ENCODE peak calls at places on chromosomes 3 and 15, in four cellular contexts. F, X, G and J are unnamed samples.

GRCh38 chr15:94094310-94094709 is 137.1 kb upstream of the MCTP2 start:
- DNase-seq in G (no peak), X (no peak), F (no peak), J (no peak)

GRCh38 chr15:61527836-61528589 is 298.9 kb upstream of the RORA start:
- DNase-seq in F (no peak), X (no peak), G (no peak), J (no peak)

GRCh38 chr3:76122007-76122406 is 336.7 kb upstream of the ZNF717 start:
- DNase-seq in F (no peak), G (no peak), X (no peak), J (no peak)

GRCh38 chr3:111072016-111072891 is 638 bp downstream of the NECTIN3 start:
- DNase-seq in G (no peak), F (peak), X (peak), J (peak)

GRCh38 chr3:181333394-181333793 is 343.9 kb upstream of the DNAJC19 start:
- DNase-seq in G (no peak), X (no peak), F (no peak), J (no peak)

GRCh38 chr3:54549607-54550006 is 378.3 kb downstream of the LRTM1 start:
- DNase-seq in X (no peak), G (no peak), F (no peak), J (no peak)

GRCh38 chr3:51686512-51687215 is 15.6 kb downstream of the TEX264 start:
- DNase-seq in F (no peak), X (no peak), G (no peak), J (no peak)

GRCh38 chr15:99845009-99845408 is 111.8 kb upstream of the LYSMD4 start:
- DNase-seq in X (no peak), G (no peak), F (no peak), J (no peak)

GRCh38 chr3:62323241-62323640 is 50.1 kb downstream of the FEZF2 start:
- DNase-seq in G (no peak), F (no peak), X (no peak), J (no peak)

GRCh38 chr3:50575372-50575771 is 6.0 kb downstream of the HEMK1 start:
- DNase-seq in G (no peak), X (no peak), F (no peak), J (no peak)

GRCh38 chr15:72604794-72605193 is 49.7 kb upstream of the GOLGA6B start:
- DNase-seq in X (no peak), G (no peak), F (peak), J (no peak)

GRCh38 chr3:98587654-98588532 is 5.5 kb downstream of the CPOX start:
- DNase-seq in F (no peak), X (no peak), G (no peak), J (no peak)
- TF ChIP-seq CTCF in F (no peak), X (peak), G (peak), J (no peak)

DNA sequence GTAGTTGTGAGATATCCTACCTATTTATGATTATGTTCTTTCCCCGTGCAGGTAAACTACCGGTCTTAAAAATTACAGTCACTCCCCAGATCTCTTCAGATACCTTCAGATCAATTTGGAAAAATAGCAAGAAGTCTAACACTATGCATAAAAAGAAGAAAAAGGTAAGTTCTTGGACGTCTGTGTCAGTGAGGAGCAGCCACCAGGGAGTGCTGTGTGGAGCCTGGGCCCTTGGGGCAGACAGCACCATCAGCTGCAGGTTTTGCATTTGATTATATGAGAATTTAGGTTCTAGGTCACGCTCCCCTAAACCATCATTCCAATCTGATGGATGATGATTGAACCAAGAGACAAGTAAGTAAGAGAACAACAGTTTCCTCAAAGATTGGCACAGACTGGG is 8.9 kb upstream of the RNF7 start:
- DNase-seq in F (no peak), X (no peak), G (no peak), J (no peak)
- TF ChIP-seq CTCF in F (no peak), X (peak), G (no peak), J (no peak)

DNA sequence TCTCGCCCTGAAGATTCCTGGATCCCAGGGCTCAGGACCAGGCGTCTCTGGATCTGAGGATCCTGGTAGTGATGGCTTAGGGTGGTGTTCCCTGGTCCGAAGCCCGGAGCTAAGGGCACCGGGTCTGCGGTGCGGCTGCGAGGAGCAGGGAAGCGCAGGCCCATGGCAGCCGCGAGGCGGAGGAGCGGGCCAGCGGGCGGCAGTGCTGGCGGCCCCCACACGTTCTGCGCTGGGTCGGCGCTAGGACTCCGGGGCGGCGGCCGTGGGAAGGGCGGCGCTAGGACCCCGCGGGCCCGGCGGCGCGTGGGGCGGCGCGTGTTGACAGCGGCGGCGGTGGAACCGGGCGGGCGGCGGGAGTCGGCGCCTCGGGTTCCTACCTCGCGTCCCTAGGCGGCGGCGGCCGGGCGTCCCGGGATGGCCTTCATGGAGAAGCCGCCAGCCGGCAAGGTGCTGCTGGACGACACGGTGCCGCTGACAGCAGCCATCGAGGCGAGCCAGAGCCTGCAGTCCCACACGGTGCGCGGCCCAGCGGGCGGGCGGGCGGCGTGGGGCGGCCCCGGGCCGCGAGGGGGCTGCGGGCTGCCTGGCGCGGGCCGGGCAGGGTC is at the start of gene PXK:
- DNase-seq in F (peak), X (peak), G (no peak), J (peak)
- TF ChIP-seq CTCF in F (no peak), X (no peak), G (peak), J (no peak)

DNA sequence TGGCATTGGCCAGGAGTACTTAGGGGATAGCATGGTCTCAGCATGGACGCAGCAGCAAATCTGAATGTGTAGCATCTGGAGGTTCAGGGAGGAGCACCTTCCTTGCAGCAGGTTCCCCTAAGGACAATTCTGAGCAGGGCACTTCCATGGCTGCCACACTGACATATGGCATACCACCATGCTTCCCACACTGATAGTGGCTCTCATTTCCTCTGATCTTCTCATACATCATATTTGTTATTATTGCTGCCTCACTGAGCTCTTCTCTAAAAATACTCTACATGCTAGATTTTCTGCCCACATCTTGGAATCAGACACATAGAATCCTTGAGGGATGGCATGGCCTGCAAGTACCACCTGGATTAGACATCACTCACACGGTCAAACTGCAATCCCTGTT is 7.3 kb upstream of the MNS1 start:
- DNase-seq in X (no peak), F (no peak), G (no peak), J (no peak)
- TF ChIP-seq CTCF in X (no peak), F (no peak), G (no peak), J (no peak)

GRCh38 chr3:146222204-146223046 is 28.5 kb downstream of the PLSCR4 start:
- DNase-seq in G (no peak), X (no peak), F (peak), J (no peak)
- TF ChIP-seq CTCF in G (no peak), X (no peak), F (no peak), J (no peak)

GRCh38 chr3:127121850-127122249 is 71.1 kb upstream of the PRR23E start:
- DNase-seq in G (no peak), F (no peak), X (no peak), J (no peak)

GRCh38 chr3:127121221-127121647 is 71.7 kb upstream of the PRR23E start:
- DNase-seq in F (no peak), X (no peak), G (no peak), J (no peak)

GRCh38 chr3:127123533-127123932 is 69.4 kb upstream of the PRR23E start:
- DNase-seq in X (no peak), F (no peak), G (no peak), J (no peak)

DNA sequence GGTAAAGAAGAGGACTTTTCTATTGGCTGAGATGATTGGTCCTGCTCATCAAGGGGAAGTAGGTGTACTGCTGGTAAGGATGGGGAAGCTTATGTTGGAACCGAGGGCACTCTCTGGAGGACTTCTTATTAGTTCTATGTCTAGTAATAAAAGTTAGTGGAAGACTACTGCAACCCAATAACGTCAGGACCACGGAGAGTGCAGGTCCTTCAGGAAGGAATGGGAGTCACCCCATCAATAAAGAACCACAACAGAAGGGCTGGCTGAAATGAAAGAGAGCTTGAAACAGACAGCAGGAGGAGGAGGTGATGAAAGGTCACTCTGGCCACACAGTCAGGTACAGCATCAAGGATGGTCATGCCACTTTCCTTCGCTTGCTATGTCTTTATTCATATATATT is 68.8 kb upstream of the PRR23E start:
- DNase-seq in X (no peak), F (no peak), G (no peak), J (no peak)
- TF ChIP-seq CTCF in X (no peak), F (no peak), G (no peak), J (no peak)

GRCh38 chr3:112519424-112520001 is 20.2 kb upstream of the BTLA start:
- DNase-seq in F (peak), X (no peak), G (peak), J (no peak)
- TF ChIP-seq CTCF in F (peak), X (peak), G (peak), J (peak)

DNA sequence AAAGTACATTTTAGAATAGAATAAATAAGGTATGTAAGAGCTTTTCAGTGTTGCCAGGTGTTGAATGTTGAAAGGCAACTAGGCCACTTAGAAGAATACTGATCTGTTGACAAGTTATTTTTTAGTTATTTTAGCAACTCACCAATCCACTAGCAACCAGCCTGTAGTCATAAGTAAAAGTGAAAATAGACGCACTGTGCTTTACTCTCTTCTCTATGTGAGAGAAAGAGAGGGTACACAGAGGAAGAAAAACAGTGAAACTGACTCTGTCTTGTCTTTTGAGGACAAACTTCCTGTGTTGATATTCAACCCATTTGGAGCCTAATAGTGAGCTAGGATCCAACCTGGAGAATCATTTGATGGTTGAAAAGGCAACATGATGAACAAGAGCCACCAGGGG is 327.1 kb upstream of the GOLIM4 start:
- DNase-seq in X (no peak), G (no peak), F (no peak), J (no peak)
- TF ChIP-seq CTCF in X (no peak), G (no peak), F (no peak), J (no peak)

DNA sequence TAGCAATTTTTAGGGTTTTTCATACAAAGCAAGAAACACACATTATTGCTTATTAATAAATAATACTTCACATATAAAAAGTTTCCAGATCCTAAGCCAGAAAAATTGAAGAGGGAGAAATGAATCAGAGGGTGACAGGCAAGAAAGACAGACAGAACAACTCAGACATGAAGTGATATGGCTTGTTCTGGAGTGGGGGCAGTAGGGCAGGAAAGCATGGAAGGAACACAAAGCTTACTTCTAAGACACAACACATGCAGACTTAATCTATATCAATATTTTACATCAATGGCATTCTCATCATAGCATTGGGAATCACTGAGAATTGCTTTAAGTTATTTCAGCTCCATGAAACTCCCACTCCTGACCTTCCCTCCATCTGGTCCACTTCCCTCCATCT is 24.4 kb downstream of the TNIK start:
- DNase-seq in F (no peak), X (no peak), G (no peak), J (no peak)
- TF ChIP-seq CTCF in F (no peak), X (no peak), G (no peak), J (no peak)

GRCh38 chr15:29090617-29091466 is 178.8 kb downstream of the NSMCE3 start:
- DNase-seq in G (no peak), F (peak), X (peak), J (no peak)
- TF ChIP-seq CTCF in G (peak), F (peak), X (peak), J (peak)